ENCODE peak calls at places on chromosomes 4 and X, in ten cellular contexts. I, Y, L, F, U, W, R, V, B and Q are unnamed samples.
A peak's percentile ranks its signal among the peaks of the same experiment; 100 is the strongest.

GRCh38 chr4:1099684-1100335 is 13.6 kb downstream of the RNF212 start:
- DNase-seq in L (no peak), R (no peak), I (no peak), U (no peak), Y (no peak), W (peak; percentile 73), B (no peak), F (peak; percentile 2), V (no peak), Q (no peak)

GRCh38 chrX:112832481-112833095 is 8.0 kb downstream of the AMOT start:
- DNase-seq in Y (no peak), F (no peak), W (peak; percentile 71), L (peak; percentile 7), V (no peak), U (no peak), R (no peak), B (no peak), I (no peak), Q (peak; percentile 52)

GRCh38 chrX:2320580-2321327 is 180.0 kb downstream of the DHRSX start:
- DNase-seq in W (peak; percentile 6), B (no peak), L (peak; percentile 77), V (no peak), Y (peak; percentile 35), I (peak; percentile 92), R (no peak), U (no peak), F (peak; percentile 37), Q (no peak)

GRCh38 chr4:148065069-148065468 is 333.2 kb downstream of the ARHGAP10 start:
- DNase-seq in F (no peak), I (no peak), V (no peak), W (no peak), L (peak; percentile 90), U (no peak), B (no peak), Y (no peak), R (no peak), Q (no peak)

GRCh38 chr4:140740422-140740821 is 15.8 kb downstream of the TBC1D9 start:
- DNase-seq in B (no peak), R (no peak), L (no peak), U (no peak), V (no peak), W (no peak), I (no peak), Y (no peak), F (no peak), Q (no peak)

GRCh38 chrX:119686087-119686639 is 6.8 kb downstream of the SEPTIN6 start:
- DNase-seq in R (no peak), L (no peak), F (peak; percentile 47), U (no peak), V (no peak), I (no peak), B (no peak), W (no peak), Y (no peak), Q (no peak)

GRCh38 chrX:49249616-49250015 is 14.3 kb downstream of the CCDC22 start:
- DNase-seq in I (no peak), B (no peak), U (no peak), V (no peak), F (no peak), Y (no peak), R (no peak), L (no peak), W (no peak), Q (no peak)

GRCh38 chr4:7506119-7506518 is 71.4 kb upstream of the PSAPL1 start:
- DNase-seq in U (no peak), F (no peak), W (no peak), L (no peak), R (no peak), I (no peak), B (no peak), Y (no peak), V (no peak), Q (no peak)

GRCh38 chr4:6290769-6291547 is 21.3 kb downstream of the WFS1 start:
- DNase-seq in V (no peak), L (no peak), I (no peak), F (no peak), Y (no peak), U (no peak), W (no peak), B (no peak), R (no peak), Q (no peak)
- H3K36me3 ChIP-seq in V (no peaks in the 10 kb centered on the region), L (peaks cover 74% of the 10 kb centered on the region), I (no peaks in the 10 kb centered on the region), F (no peaks in the 10 kb centered on the region), Y (no peaks in the 10 kb centered on the region), U (no peaks in the 10 kb centered on the region), W (no peaks in the 10 kb centered on the region), B (peaks cover 13% of the 10 kb centered on the region), R (no peaks in the 10 kb centered on the region), Q (no peaks in the 10 kb centered on the region)

GRCh38 chr4:156633846-156634245 is 337.8 kb downstream of the PDGFC start:
- DNase-seq in R (no peak), B (no peak), F (no peak), Y (no peak), I (no peak), L (no peak), U (no peak), W (no peak), V (no peak), Q (no peak)
- H3K36me3 ChIP-seq in R (no peaks in the 10 kb centered on the region), B (no peaks in the 10 kb centered on the region), F (no peaks in the 10 kb centered on the region), Y (no peaks in the 10 kb centered on the region), I (no peaks in the 10 kb centered on the region), L (no peaks in the 10 kb centered on the region), U (no peaks in the 10 kb centered on the region), W (no peaks in the 10 kb centered on the region), V (no peaks in the 10 kb centered on the region), Q (no peaks in the 10 kb centered on the region)

GRCh38 chr4:2698951-2699505 is 57.1 kb downstream of the TNIP2 start:
- DNase-seq in Y (no peak), L (no peak), V (no peak), F (no peak), R (no peak), B (no peak), U (no peak), W (no peak), I (peak; percentile 80), Q (no peak)
- H3K36me3 ChIP-seq in Y (peaks cover 20% of the 10 kb centered on the region), L (peaks cover 72% of the 10 kb centered on the region), V (peaks cover 9% of the 10 kb centered on the region), F (peaks cover 66% of the 10 kb centered on the region), R (peaks cover 4% of the 10 kb centered on the region), B (peaks cover 89% of the 10 kb centered on the region), U (peaks cover 72% of the 10 kb centered on the region), W (peaks cover 32% of the 10 kb centered on the region), I (peaks cover 79% of the 10 kb centered on the region), Q (peaks cover 88% of the 10 kb centered on the region)

DNA sequence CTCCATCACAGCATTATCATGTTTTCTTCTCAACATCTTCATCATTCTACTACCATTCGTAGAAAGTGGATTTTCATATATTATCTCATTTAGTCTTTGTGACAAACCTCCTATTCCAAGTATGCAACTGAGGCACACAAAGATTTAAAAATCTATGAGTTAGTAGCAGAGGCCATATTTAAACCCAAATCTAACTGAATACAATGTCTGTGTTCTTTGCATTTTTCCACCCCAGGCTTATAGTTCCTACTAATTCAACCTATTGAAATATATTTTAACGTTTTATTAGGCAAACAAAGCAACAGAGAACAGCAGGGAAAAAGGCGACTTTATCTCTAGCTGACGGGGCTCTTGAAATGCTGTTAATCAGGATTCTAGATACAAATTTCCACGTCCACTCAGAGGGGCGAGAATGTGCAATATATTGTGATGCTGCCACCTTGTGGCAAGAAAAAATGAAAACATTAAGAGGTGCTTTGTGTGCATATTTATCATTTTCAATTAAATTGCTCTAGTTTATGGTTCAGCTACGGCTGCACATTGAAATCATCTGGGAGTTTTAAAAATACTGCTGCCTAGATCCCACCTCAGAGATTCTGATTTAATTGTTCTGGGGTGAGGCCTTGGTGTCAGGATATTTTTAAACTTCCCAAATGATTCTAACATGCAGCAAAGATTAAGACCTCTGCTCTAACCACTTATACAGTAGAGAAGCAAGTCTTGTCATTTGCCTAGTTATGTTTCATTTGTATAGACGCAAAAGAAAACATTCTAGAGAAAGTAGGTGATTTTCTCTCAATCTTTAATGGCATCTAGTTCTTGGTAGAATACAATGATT is 315.9 kb downstream of the MAPK10 start:
- DNase-seq in I (no peak), R (no peak), V (peak; percentile 51), U (no peak), F (peak; percentile 23), B (peak; percentile 1), W (no peak), Y (peak; percentile 82), L (peak; percentile 55), Q (peak; percentile 61)
- H3K36me3 ChIP-seq in I (no peaks in the 10 kb centered on the region), R (no peaks in the 10 kb centered on the region), V (peaks cover 36% of the 10 kb centered on the region), U (no peaks in the 10 kb centered on the region), F (no peaks in the 10 kb centered on the region), B (no peaks in the 10 kb centered on the region), W (no peaks in the 10 kb centered on the region), Y (no peaks in the 10 kb centered on the region), L (no peaks in the 10 kb centered on the region), Q (no peaks in the 10 kb centered on the region)

GRCh38 chrX:13759152-13759718 is 24.7 kb downstream of the OFD1 start:
- DNase-seq in U (no peak), W (no peak), I (no peak), F (no peak), Y (no peak), B (no peak), L (no peak), V (no peak), R (no peak), Q (no peak)
- H3K36me3 ChIP-seq in U (peaks cover 51% of the 10 kb centered on the region), W (peaks cover 24% of the 10 kb centered on the region), I (peaks cover 64% of the 10 kb centered on the region), F (peaks cover 62% of the 10 kb centered on the region), Y (no peaks in the 10 kb centered on the region), B (peaks cover 60% of the 10 kb centered on the region), L (peaks cover 17% of the 10 kb centered on the region), V (no peaks in the 10 kb centered on the region), R (peaks cover 2% of the 10 kb centered on the region), Q (peaks cover 36% of the 10 kb centered on the region)

DNA sequence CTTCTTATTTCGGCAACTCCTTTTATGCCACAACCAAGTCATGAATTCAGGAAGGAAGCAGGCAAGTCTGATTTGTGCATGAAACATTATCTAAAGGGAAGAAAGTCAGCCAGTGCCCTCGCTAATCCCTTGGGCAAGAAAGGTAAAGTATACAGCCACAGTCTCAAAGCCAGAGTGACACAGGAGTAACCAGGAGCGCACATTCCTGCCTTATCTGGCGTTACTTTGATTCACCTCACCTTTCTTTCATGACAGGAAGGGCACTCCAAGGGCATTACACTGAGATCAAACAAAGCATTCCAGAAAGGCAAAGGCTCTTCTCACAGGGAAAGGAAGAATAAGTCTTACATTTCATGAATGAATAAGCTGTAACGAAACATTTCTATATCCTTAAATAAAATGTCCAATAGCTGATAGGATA is 38.8 kb downstream of the FAT1 start:
- DNase-seq in U (no peak), V (peak; percentile 25), R (no peak), I (no peak), L (no peak), Y (no peak), W (no peak), F (no peak), B (no peak), Q (no peak)
- H3K36me3 ChIP-seq in U (no peaks in the 10 kb centered on the region), V (peaks cover 1% of the 10 kb centered on the region), R (no peaks in the 10 kb centered on the region), I (no peaks in the 10 kb centered on the region), L (peaks cover 29% of the 10 kb centered on the region), Y (no peaks in the 10 kb centered on the region), W (no peaks in the 10 kb centered on the region), F (no peaks in the 10 kb centered on the region), B (no peaks in the 10 kb centered on the region), Q (peaks cover 6% of the 10 kb centered on the region)

DNA sequence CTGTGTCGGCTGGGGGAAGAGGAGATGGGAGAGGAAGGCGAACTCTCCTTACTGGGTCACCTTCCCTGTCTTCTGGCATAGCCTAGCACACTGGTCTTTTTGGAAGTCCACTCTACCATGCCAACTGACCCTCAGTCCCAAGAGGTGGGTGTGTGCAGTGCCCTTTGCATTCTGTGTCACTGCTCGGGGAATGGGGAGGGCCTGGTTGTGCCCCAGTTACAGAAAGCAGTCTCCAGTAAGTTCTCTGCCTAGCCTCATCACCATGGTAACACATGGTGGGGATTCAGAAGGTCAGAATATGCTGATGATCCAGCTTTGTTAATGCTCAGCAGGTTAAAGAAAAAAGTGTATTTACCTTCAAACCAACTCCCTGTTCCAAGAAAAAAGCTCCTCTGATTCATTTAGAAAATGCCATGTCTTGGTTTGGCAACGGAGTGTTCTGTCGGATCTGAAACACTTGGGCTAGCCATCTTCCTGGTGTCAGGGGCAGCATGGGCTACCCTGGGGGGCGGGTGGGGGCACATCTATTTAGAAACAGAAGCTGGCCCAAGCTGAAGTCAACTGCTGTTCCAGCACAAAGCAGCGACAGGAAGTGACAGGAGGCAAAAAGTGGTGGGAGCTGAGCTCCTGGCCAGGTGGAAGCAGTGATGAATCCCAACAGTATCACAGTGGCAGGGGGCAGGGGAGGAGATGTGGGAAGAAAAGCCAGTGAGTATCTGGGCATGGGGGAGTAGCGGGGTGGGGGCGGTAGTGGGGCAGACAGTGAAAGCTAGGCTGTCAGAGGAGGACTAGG is 37.0 kb downstream of the NSG1 start:
- DNase-seq in L (no peak), I (peak; percentile 49), W (no peak), U (no peak), V (no peak), B (no peak), F (no peak), Y (no peak), R (no peak), Q (no peak)
- H3K36me3 ChIP-seq in L (peaks cover 32% of the 10 kb centered on the region), I (peaks cover 24% of the 10 kb centered on the region), W (peaks cover 27% of the 10 kb centered on the region), U (peaks cover 22% of the 10 kb centered on the region), V (no peaks in the 10 kb centered on the region), B (peaks cover 54% of the 10 kb centered on the region), F (peaks cover 4% of the 10 kb centered on the region), Y (no peaks in the 10 kb centered on the region), R (peaks cover 4% of the 10 kb centered on the region), Q (peaks cover 48% of the 10 kb centered on the region)